ENCODE peak calls at places on chromosome 5, in eight cellular contexts. E, D, V, K, A, B, C and R are unnamed samples.

GRCh38 chr5:110727025-110727314 is 499 bp upstream of the TMEM232 start:
- DNase-seq in E (no peak), D (no peak), V (no peak), K (no peak), A (no peak), B (no peak), C (no peak), R (peak)

GRCh38 chr5:1594336-1595106 is 70.8 kb upstream of the LPCAT1 start:
- DNase-seq in E (peak), D (no peak), V (peak), K (peak), A (no peak), B (peak), C (peak), R (peak)

GRCh38 chr5:105956456-105957177 is 1714.1 kb downstream of the EFNA5 start:
- DNase-seq in E (no peak), D (no peak), V (no peak), K (no peak), A (peak), B (peak), C (no peak), R (no peak)

GRCh38 chr5:180795771-180796313 is 6.8 kb downstream of the MGAT1 start:
- DNase-seq in E (no peak), D (no peak), V (no peak), K (no peak), A (no peak), B (no peak), C (no peak), R (no peak)

GRCh38 chr5:53211799-53212198 is 102.2 kb upstream of the MOCS2 start:
- DNase-seq in E (no peak), D (no peak), V (no peak), K (no peak), A (peak), B (no peak), C (no peak), R (no peak)

GRCh38 chr5:140796718-140797095 is 2.1 kb downstream of the PCDHA2 start:
- DNase-seq in E (no peak), D (no peak), V (no peak), K (no peak), A (no peak), B (no peak), C (no peak), R (no peak)

GRCh38 chr5:108216890-108217289 is 165.0 kb downstream of the FBXL17 start:
- DNase-seq in E (no peak), D (peak), V (no peak), K (no peak), A (peak), B (peak), C (no peak), R (peak)

GRCh38 chr5:107687404-107687803 is 16.7 kb upstream of the EFNA5 start:
- DNase-seq in E (no peak), D (no peak), V (no peak), K (no peak), A (no peak), B (no peak), C (no peak), R (no peak)

GRCh38 chr5:73376618-73377170 is 71.9 kb downstream of the FOXD1 start:
- DNase-seq in E (no peak), D (no peak), V (no peak), K (no peak), A (peak), B (peak), C (no peak), R (no peak)

GRCh38 chr5:44719856-44720255 is 88.9 kb upstream of the MRPS30 start:
- DNase-seq in E (no peak), D (no peak), V (no peak), K (no peak), A (no peak), B (no peak), C (no peak), R (no peak)

GRCh38 chr5:13346401-13346800 is 598.1 kb downstream of the DNAH5 start:
- DNase-seq in E (no peak), D (no peak), V (no peak), K (no peak), A (peak), B (no peak), C (no peak), R (no peak)

GRCh38 chr5:89613222-89613956 is 730.4 kb upstream of the MEF2C start:
- DNase-seq in E (no peak), D (no peak), V (no peak), K (no peak), A (peak), B (no peak), C (no peak), R (no peak)

GRCh38 chr5:94613583-94613982 is 4.8 kb downstream of the KIAA0825 start:
- DNase-seq in E (no peak), D (no peak), V (no peak), K (no peak), A (peak), B (peak), C (no peak), R (peak)

GRCh38 chr5:74318985-74319563 is 321.5 kb downstream of the ENC1 start:
- DNase-seq in E (no peak), D (no peak), V (no peak), K (no peak), A (peak), B (peak), C (no peak), R (no peak)

GRCh38 chr5:60997721-60998120 is 52.7 kb downstream of the NDUFAF2 start:
- DNase-seq in E (no peak), D (no peak), V (no peak), K (no peak), A (no peak), B (no peak), C (no peak), R (no peak)

GRCh38 chr5:168342151-168342825 is 50.8 kb downstream of the WWC1 start:
- DNase-seq in E (no peak), D (no peak), V (no peak), K (no peak), A (peak), B (no peak), C (no peak), R (no peak)

GRCh38 chr5:178249191-178249989 is 16.8 kb upstream of the PHYKPL start:
- DNase-seq in E (no peak), D (no peak), V (no peak), K (no peak), A (peak), B (no peak), C (peak), R (no peak)

GRCh38 chr5:109900453-109900852 is 210.7 kb downstream of the MAN2A1 start:
- DNase-seq in E (no peak), D (no peak), V (no peak), K (no peak), A (no peak), B (no peak), C (no peak), R (no peak)

GRCh38 chr5:34490501-34491250 is 165.5 kb upstream of the RAI14 start:
- DNase-seq in E (no peak), D (no peak), V (no peak), K (no peak), A (no peak), B (no peak), C (no peak), R (no peak)

GRCh38 chr5:13408616-13409015 is 535.9 kb downstream of the DNAH5 start:
- DNase-seq in E (no peak), D (no peak), V (no peak), K (no peak), A (peak), B (no peak), C (no peak), R (no peak)

GRCh38 chr5:71884926-71885325 is 165.9 kb downstream of the CARTPT start:
- DNase-seq in E (no peak), D (no peak), V (no peak), K (no peak), A (no peak), B (no peak), C (no peak), R (no peak)

GRCh38 chr5:15254607-15255006 is 245.4 kb upstream of the FBXL7 start:
- DNase-seq in E (no peak), D (no peak), V (no peak), K (no peak), A (no peak), B (peak), C (no peak), R (peak)

GRCh38 chr5:16992006-16992405 is 55.9 kb upstream of the MYO10 start:
- DNase-seq in E (no peak), D (no peak), V (no peak), K (no peak), A (peak), B (no peak), C (no peak), R (no peak)

GRCh38 chr5:30690931-30691330 is 502.6 kb upstream of the CDH6 start:
- DNase-seq in E (no peak), D (no peak), V (no peak), K (no peak), A (no peak), B (no peak), C (no peak), R (no peak)

GRCh38 chr5:12354686-12355085 is 450.4 kb upstream of the CTNND2 start:
- DNase-seq in E (no peak), D (no peak), V (no peak), K (no peak), A (no peak), B (no peak), C (no peak), R (no peak)

GRCh38 chr5:103445426-103446035 is 117.1 kb downstream of the NUDT12 start:
- DNase-seq in E (no peak), D (no peak), V (no peak), K (no peak), A (no peak), B (no peak), C (no peak), R (no peak)

GRCh38 chr5:111345731-111346130 is 121.5 kb downstream of the CAMK4 start:
- DNase-seq in E (no peak), D (no peak), V (no peak), K (no peak), A (peak), B (no peak), C (no peak), R (no peak)

GRCh38 chr5:39473156-39473779 is 48.5 kb upstream of the DAB2 start:
- DNase-seq in E (no peak), D (peak), V (no peak), K (no peak), A (peak), B (peak), C (no peak), R (no peak)

GRCh38 chr5:93595420-93596136 is 12.6 kb downstream of the NR2F1 start:
- DNase-seq in E (no peak), D (no peak), V (no peak), K (no peak), A (no peak), B (no peak), C (no peak), R (no peak)

GRCh38 chr5:93594591-93595419 is 11.8 kb downstream of the NR2F1 start:
- DNase-seq in E (peak), D (no peak), V (no peak), K (no peak), A (no peak), B (no peak), C (no peak), R (no peak)

GRCh38 chr5:93596310-93596675 is 13.3 kb downstream of the NR2F1 start:
- DNase-seq in E (no peak), D (no peak), V (no peak), K (no peak), A (no peak), B (no peak), C (no peak), R (no peak)

GRCh38 chr5:93598141-93598996 is 15.3 kb downstream of the NR2F1 start:
- DNase-seq in E (no peak), D (no peak), V (no peak), K (no peak), A (peak), B (no peak), C (no peak), R (no peak)

GRCh38 chr5:93596676-93597441 is 13.8 kb downstream of the NR2F1 start:
- DNase-seq in E (no peak), D (no peak), V (peak), K (no peak), A (no peak), B (no peak), C (no peak), R (no peak)
- TF ChIP-seq CTCF in E (peak), D (no peak), V (no peak), K (no peak), A (no peak), B (no peak), C (no peak), R (no peak)

GRCh38 chr5:169904059-169904458 is 76.2 kb downstream of the INSYN2B start:
- DNase-seq in E (no peak), D (no peak), V (no peak), K (no peak), A (peak), B (no peak), C (no peak), R (no peak)

GRCh38 chr5:169905017-169905416 is 75.3 kb downstream of the INSYN2B start:
- DNase-seq in E (no peak), D (no peak), V (no peak), K (no peak), A (no peak), B (no peak), C (no peak), R (no peak)

GRCh38 chr5:169904568-169904967 is 75.7 kb downstream of the INSYN2B start:
- DNase-seq in E (no peak), D (no peak), V (no peak), K (no peak), A (peak), B (no peak), C (no peak), R (no peak)

GRCh38 chr5:169909945-169910344 is 70.3 kb downstream of the INSYN2B start:
- DNase-seq in E (no peak), D (no peak), V (no peak), K (no peak), A (no peak), B (no peak), C (no peak), R (no peak)

DNA sequence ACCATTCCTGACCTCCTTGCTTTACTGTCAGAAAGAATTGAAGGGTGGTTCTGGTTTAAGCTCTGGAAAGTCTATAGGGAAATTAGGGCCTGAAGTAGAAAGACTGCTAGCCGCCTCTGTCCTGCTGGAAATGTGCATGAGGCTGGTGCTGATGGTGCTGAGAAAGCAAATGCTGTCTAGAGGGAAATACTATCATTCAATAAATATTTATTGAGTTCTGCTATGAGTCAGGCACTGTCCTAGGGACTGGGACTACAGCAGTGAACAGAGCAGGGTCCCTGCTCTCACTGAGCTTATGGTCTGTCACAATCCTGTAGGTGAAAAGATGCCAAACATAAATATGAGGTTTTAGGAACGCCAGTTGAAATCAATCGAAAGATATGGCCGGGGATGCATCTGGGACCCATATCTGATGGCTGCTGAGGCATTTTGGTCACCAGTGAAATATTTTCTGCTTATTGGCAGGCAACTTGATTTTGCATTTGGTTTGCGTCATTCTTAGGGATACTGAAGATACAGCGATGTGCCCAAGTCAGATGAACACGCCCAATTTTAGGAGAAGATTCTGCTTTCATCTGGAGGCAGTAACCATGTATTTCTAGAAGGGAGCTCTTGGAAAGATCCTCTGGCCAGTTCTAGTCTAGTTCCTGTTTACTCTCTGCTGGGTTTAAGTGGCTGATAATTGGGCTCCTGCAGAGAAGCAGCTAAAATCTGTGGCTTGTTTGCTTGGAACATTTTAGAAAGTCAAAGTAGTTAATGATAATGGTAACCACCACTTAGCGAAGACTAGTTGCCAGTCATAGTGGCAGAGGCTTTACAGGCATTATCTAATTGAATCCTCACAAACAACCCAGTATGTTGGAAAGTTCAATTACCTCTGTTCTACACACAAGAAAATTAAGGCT is 73.3 kb downstream of the INSYN2B start:
- DNase-seq in E (no peak), D (no peak), V (no peak), K (no peak), A (no peak), B (no peak), C (no peak), R (no peak)
- TF ChIP-seq CTCF in E (no peak), D (no peak), V (no peak), K (no peak), A (no peak), B (no peak), C (no peak), R (no peak)

DNA sequence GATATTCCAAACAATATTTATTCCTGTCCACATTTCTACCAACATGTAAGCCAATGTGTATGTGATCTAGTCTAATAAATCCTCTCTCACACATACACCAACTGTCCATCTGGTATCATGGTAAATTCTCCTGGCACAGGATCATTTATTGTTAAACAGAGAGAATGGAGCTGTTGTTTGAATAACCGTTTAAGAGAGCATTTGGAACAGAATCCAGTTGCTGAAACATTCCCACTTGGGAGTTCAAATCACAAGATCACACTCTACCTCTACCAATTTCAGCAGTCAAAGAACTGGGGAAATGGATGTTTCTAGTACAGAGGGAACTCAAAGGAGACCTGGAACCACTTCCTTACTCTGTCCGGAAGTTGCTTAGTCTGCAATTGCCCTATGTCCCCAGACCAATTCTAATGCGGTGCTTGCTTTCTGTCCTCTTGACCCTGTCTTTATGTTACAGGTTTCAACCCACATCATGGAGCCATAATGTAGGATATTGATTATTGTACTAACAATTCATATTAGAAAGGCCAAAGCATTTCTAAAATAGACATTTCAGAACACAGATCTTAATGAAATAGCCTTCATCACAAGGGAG is 488.4 kb downstream of the SEMA5A start:
- DNase-seq in E (no peak), D (no peak), V (no peak), K (no peak), A (no peak), B (no peak), C (no peak), R (no peak)
- TF ChIP-seq CTCF in E (no peak), D (no peak), V (no peak), K (no peak), A (no peak), B (no peak), C (no peak), R (no peak)

GRCh38 chr5:166926098-166926497 is 1365.3 kb upstream of the WWC1 start:
- DNase-seq in E (no peak), D (no peak), V (no peak), K (no peak), A (peak), B (no peak), C (no peak), R (no peak)
- TF ChIP-seq CTCF in E (no peak), D (no peak), V (no peak), K (no peak), A (no peak), B (no peak), C (no peak), R (no peak)